ENCODE peak calls at places on chromosomes 1 and 21, in six cellular contexts. One of them, this sample, is unnamed. For H3K36me3 and H3K4me1, the result is how much of the 10 kb centered on the place peaks cover.

GRCh38 chr1:208093754-208094719 is 150.1 kb downstream of the PLXNA2 start:
- DNase-seq in neuronal stem cell: peak
- DNase-seq in IMR-90: peak
- DNase-seq in H1: peak
- DNase-seq in mesendoderm: peak
- DNase-seq in trophoblast cell: peak
- DNase-seq in this sample: peak

GRCh38 chr1:47527653-47528272 is 89.9 kb downstream of the FOXD2 start:
- DNase-seq in neuronal stem cell: no peak
- DNase-seq in IMR-90: no peak
- DNase-seq in H1: peak
- DNase-seq in mesendoderm: peak
- DNase-seq in trophoblast cell: no peak
- DNase-seq in this sample: no peak

GRCh38 chr1:92544756-92545165 is 58.0 kb upstream of the GFI1 start:
- DNase-seq in neuronal stem cell: no peak
- DNase-seq in IMR-90: peak
- DNase-seq in H1: no peak
- DNase-seq in mesendoderm: peak
- DNase-seq in trophoblast cell: no peak
- DNase-seq in this sample: no peak

GRCh38 chr1:12485231-12486172 is 132.5 kb downstream of the DHRS3 start:
- DNase-seq in neuronal stem cell: no peak
- DNase-seq in IMR-90: peak
- DNase-seq in H1: no peak
- DNase-seq in mesendoderm: no peak
- DNase-seq in trophoblast cell: peak
- DNase-seq in this sample: no peak

GRCh38 chr1:81760487-81761097 is 40.1 kb upstream of the ADGRL2 start:
- DNase-seq in neuronal stem cell: no peak
- DNase-seq in IMR-90: peak
- DNase-seq in H1: no peak
- DNase-seq in mesendoderm: no peak
- DNase-seq in trophoblast cell: no peak
- DNase-seq in this sample: peak

GRCh38 chr1:18111605-18112297 is 4.2 kb downstream of the IGSF21 start:
- DNase-seq in neuronal stem cell: no peak
- DNase-seq in IMR-90: no peak
- DNase-seq in H1: no peak
- DNase-seq in mesendoderm: no peak
- DNase-seq in trophoblast cell: no peak
- DNase-seq in this sample: no peak

GRCh38 chr21:42193131-42193671 is 25.7 kb upstream of the ABCG1 start:
- DNase-seq in neuronal stem cell: no peak
- DNase-seq in IMR-90: no peak
- DNase-seq in H1: no peak
- DNase-seq in mesendoderm: no peak
- DNase-seq in trophoblast cell: peak
- DNase-seq in this sample: no peak

GRCh38 chr1:227889863-227890405 is 57.8 kb downstream of the WNT9A start:
- DNase-seq in neuronal stem cell: no peak
- DNase-seq in IMR-90: no peak
- DNase-seq in H1: peak
- DNase-seq in mesendoderm: no peak
- DNase-seq in trophoblast cell: no peak
- DNase-seq in this sample: no peak

GRCh38 chr1:185045793-185046441 is 559 bp downstream of the RNF2 start:
- DNase-seq in neuronal stem cell: peak
- DNase-seq in IMR-90: peak
- DNase-seq in H1: peak
- DNase-seq in mesendoderm: peak
- DNase-seq in trophoblast cell: peak
- DNase-seq in this sample: peak

GRCh38 chr1:111205724-111206070 is 5.3 kb upstream of the DENND2D start:
- DNase-seq in neuronal stem cell: no peak
- DNase-seq in IMR-90: peak
- DNase-seq in H1: no peak
- DNase-seq in mesendoderm: no peak
- DNase-seq in trophoblast cell: no peak
- DNase-seq in this sample: peak

GRCh38 chr1:187947359-187947758 is 1118.6 kb downstream of the PLA2G4A start:
- DNase-seq in neuronal stem cell: no peak
- DNase-seq in IMR-90: no peak
- DNase-seq in H1: no peak
- DNase-seq in mesendoderm: no peak
- DNase-seq in trophoblast cell: no peak
- DNase-seq in this sample: no peak

GRCh38 chr1:229710746-229711145 is 84.7 kb downstream of the URB2 start:
- DNase-seq in neuronal stem cell: no peak
- DNase-seq in IMR-90: no peak
- DNase-seq in H1: no peak
- DNase-seq in mesendoderm: no peak
- DNase-seq in trophoblast cell: no peak
- DNase-seq in this sample: peak

GRCh38 chr1:160744287-160744857 is 5.3 kb downstream of the SLAMF7 start:
- DNase-seq in neuronal stem cell: no peak
- DNase-seq in IMR-90: no peak
- DNase-seq in H1: no peak
- DNase-seq in mesendoderm: no peak
- DNase-seq in trophoblast cell: no peak
- DNase-seq in this sample: no peak

GRCh38 chr1:17911789-17912188 is 156.7 kb downstream of the ACTL8 start:
- DNase-seq in neuronal stem cell: no peak
- DNase-seq in IMR-90: no peak
- DNase-seq in H1: no peak
- DNase-seq in mesendoderm: no peak
- DNase-seq in trophoblast cell: no peak
- DNase-seq in this sample: no peak

GRCh38 chr1:163203561-163203960 is 845 bp upstream of the RGS5 start:
- DNase-seq in neuronal stem cell: no peak
- DNase-seq in IMR-90: peak
- DNase-seq in H1: no peak
- DNase-seq in mesendoderm: peak
- DNase-seq in trophoblast cell: no peak
- DNase-seq in this sample: peak

GRCh38 chr1:24768873-24769605 is 23.8 kb downstream of the CLIC4 start:
- DNase-seq in neuronal stem cell: no peak
- DNase-seq in IMR-90: no peak
- DNase-seq in H1: peak
- DNase-seq in mesendoderm: no peak
- DNase-seq in trophoblast cell: no peak
- DNase-seq in this sample: peak

GRCh38 chr1:58465825-58466617 is 80.5 kb downstream of the OMA1 start:
- DNase-seq in neuronal stem cell: no peak
- DNase-seq in IMR-90: no peak
- DNase-seq in H1: no peak
- DNase-seq in mesendoderm: no peak
- DNase-seq in trophoblast cell: no peak
- DNase-seq in this sample: no peak

GRCh38 chr1:153669606-153670005 is 1.2 kb downstream of the ILF2 start:
- DNase-seq in neuronal stem cell: no peak
- DNase-seq in IMR-90: no peak
- DNase-seq in H1: no peak
- DNase-seq in mesendoderm: no peak
- DNase-seq in trophoblast cell: no peak
- DNase-seq in this sample: no peak

GRCh38 chr21:37505963-37506362 is 139.4 kb downstream of the DYRK1A start:
- DNase-seq in neuronal stem cell: no peak
- DNase-seq in IMR-90: no peak
- DNase-seq in H1: no peak
- DNase-seq in mesendoderm: no peak
- DNase-seq in trophoblast cell: peak
- DNase-seq in this sample: no peak

GRCh38 chr21:33975548-33976081 is 60.0 kb upstream of the ATP5PO start:
- DNase-seq in neuronal stem cell: no peak
- DNase-seq in IMR-90: peak
- DNase-seq in H1: peak
- DNase-seq in mesendoderm: peak
- DNase-seq in trophoblast cell: peak
- DNase-seq in this sample: peak
- H3K36me3 ChIP-seq in neuronal stem cell: under half
- H3K36me3 ChIP-seq in IMR-90: under half
- H3K36me3 ChIP-seq in H1: under half
- H3K36me3 ChIP-seq in mesendoderm: under half
- H3K36me3 ChIP-seq in trophoblast cell: under half
- H3K36me3 ChIP-seq in this sample: under half

DNA sequence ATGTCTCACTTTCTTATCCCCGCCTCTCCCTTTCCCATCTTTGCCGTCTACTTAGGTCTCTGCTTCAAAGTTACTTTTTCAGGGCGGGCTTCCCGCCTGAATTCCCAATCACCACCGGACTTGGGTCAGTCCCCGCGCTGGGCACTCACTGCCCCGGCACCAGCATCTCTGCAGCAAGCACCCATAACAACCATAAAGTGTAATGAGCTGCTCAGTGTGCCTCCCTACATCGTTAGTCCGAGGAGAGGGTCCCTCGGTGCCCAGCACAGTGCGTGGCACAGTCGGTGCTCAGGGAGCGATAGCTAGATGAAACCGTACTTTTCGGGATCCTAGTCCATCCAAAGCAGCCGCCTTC is 633 bp upstream of the CTPS1 start:
- DNase-seq in neuronal stem cell: peak
- DNase-seq in IMR-90: no peak
- DNase-seq in H1: no peak
- DNase-seq in mesendoderm: no peak
- DNase-seq in trophoblast cell: no peak
- DNase-seq in this sample: peak
- H3K4me1 ChIP-seq in neuronal stem cell: under half
- H3K4me1 ChIP-seq in IMR-90: under half
- H3K4me1 ChIP-seq in H1: under half
- H3K4me1 ChIP-seq in mesendoderm: under half
- H3K4me1 ChIP-seq in trophoblast cell: under half
- H3K4me1 ChIP-seq in this sample: under half

GRCh38 chr1:155208406-155208655 is 164 bp upstream of the MTX1 start:
- DNase-seq in neuronal stem cell: no peak
- DNase-seq in IMR-90: no peak
- DNase-seq in H1: no peak
- DNase-seq in mesendoderm: no peak
- DNase-seq in trophoblast cell: no peak
- DNase-seq in this sample: no peak

GRCh38 chr1:155208656-155209372 is at the start of gene MTX1:
- DNase-seq in neuronal stem cell: peak
- DNase-seq in IMR-90: peak
- DNase-seq in H1: peak
- DNase-seq in mesendoderm: peak
- DNase-seq in trophoblast cell: peak
- DNase-seq in this sample: peak

GRCh38 chr1:155206891-155207577 is 663 bp downstream of the THBS3 start:
- DNase-seq in neuronal stem cell: peak
- DNase-seq in IMR-90: peak
- DNase-seq in H1: peak
- DNase-seq in mesendoderm: peak
- DNase-seq in trophoblast cell: peak
- DNase-seq in this sample: peak

GRCh38 chr1:155209373-155209721 is 852 bp downstream of the MTX1 start:
- DNase-seq in neuronal stem cell: no peak
- DNase-seq in IMR-90: no peak
- DNase-seq in H1: no peak
- DNase-seq in mesendoderm: no peak
- DNase-seq in trophoblast cell: no peak
- DNase-seq in this sample: no peak

GRCh38 chr1:155207578-155208405 is at the start of gene THBS3:
- DNase-seq in neuronal stem cell: peak
- DNase-seq in IMR-90: peak
- DNase-seq in H1: peak
- DNase-seq in mesendoderm: peak
- DNase-seq in trophoblast cell: no peak
- DNase-seq in this sample: peak
- H3K4ac ChIP-seq in neuronal stem cell: peak
- H3K4ac ChIP-seq in IMR-90: peak
- H3K4ac ChIP-seq in H1: peak
- H3K4ac ChIP-seq in mesendoderm: peak
- H3K4ac ChIP-seq in trophoblast cell: peak
- H3K4ac ChIP-seq in this sample: peak

GRCh38 chr1:46191033-46191701 is 7.1 kb downstream of the POMGNT1 start:
- DNase-seq in neuronal stem cell: no peak
- DNase-seq in IMR-90: peak
- DNase-seq in H1: no peak
- DNase-seq in mesendoderm: no peak
- DNase-seq in trophoblast cell: no peak
- DNase-seq in this sample: no peak
- H3K36me3 ChIP-seq in neuronal stem cell: under half
- H3K36me3 ChIP-seq in IMR-90: half or more
- H3K36me3 ChIP-seq in H1: under half
- H3K36me3 ChIP-seq in mesendoderm: under half
- H3K36me3 ChIP-seq in trophoblast cell: half or more
- H3K36me3 ChIP-seq in this sample: half or more

GRCh38 chr1:64513557-64513956 is 43.6 kb downstream of the CACHD1 start:
- DNase-seq in neuronal stem cell: no peak
- DNase-seq in IMR-90: no peak
- DNase-seq in H1: no peak
- DNase-seq in mesendoderm: no peak
- DNase-seq in trophoblast cell: no peak
- DNase-seq in this sample: no peak

GRCh38 chr1:64515427-64515826 is 45.5 kb downstream of the CACHD1 start:
- DNase-seq in neuronal stem cell: no peak
- DNase-seq in IMR-90: peak
- DNase-seq in H1: no peak
- DNase-seq in mesendoderm: no peak
- DNase-seq in trophoblast cell: no peak
- DNase-seq in this sample: peak

GRCh38 chr1:64516301-64516700 is 46.4 kb downstream of the CACHD1 start:
- DNase-seq in neuronal stem cell: no peak
- DNase-seq in IMR-90: no peak
- DNase-seq in H1: no peak
- DNase-seq in mesendoderm: no peak
- DNase-seq in trophoblast cell: no peak
- DNase-seq in this sample: no peak

GRCh38 chr1:64516803-64517568 is 47.1 kb downstream of the CACHD1 start:
- DNase-seq in neuronal stem cell: no peak
- DNase-seq in IMR-90: peak
- DNase-seq in H1: no peak
- DNase-seq in mesendoderm: peak
- DNase-seq in trophoblast cell: no peak
- DNase-seq in this sample: no peak

DNA sequence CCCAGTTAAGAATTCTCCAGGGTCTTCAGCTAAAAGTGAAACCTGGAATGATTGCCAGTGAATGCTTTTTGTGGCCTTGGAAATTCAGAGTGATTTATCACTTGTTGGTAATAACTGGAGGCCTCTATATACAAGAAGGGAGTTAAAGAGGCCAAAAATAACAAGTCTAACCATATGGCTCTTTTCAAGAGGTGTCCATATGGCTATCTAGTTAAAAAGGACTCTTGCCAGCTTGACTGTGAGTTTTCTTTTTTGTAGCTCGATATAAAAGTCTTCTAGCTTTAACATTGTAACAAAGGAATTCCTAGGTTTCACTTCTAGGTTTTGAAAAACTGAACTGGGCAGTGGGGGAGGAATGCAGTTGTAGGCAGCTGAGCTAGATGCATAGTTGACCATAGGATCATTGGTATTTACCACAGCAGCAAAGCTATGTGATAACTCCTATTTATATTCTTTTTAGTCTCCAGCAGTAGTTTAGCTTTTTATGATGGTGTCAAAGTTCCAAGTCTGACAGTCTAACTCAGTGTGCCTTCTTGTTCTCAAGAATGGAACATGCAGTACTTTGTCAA is 44.4 kb downstream of the CACHD1 start:
- DNase-seq in neuronal stem cell: no peak
- DNase-seq in IMR-90: peak
- DNase-seq in H1: no peak
- DNase-seq in mesendoderm: no peak
- DNase-seq in trophoblast cell: peak
- DNase-seq in this sample: peak
- H3K4me1 ChIP-seq in neuronal stem cell: under half
- H3K4me1 ChIP-seq in IMR-90: under half
- H3K4me1 ChIP-seq in H1: under half
- H3K4me1 ChIP-seq in mesendoderm: under half
- H3K4me1 ChIP-seq in trophoblast cell: under half
- H3K4me1 ChIP-seq in this sample: under half

GRCh38 chr1:2323575-2323974 is 67.8 kb downstream of the MORN1 start:
- DNase-seq in neuronal stem cell: no peak
- DNase-seq in IMR-90: no peak
- DNase-seq in H1: no peak
- DNase-seq in mesendoderm: no peak
- DNase-seq in trophoblast cell: no peak
- DNase-seq in this sample: no peak
- H3K4ac ChIP-seq in neuronal stem cell: no peak
- H3K4ac ChIP-seq in IMR-90: no peak
- H3K4ac ChIP-seq in H1: no peak
- H3K4ac ChIP-seq in mesendoderm: no peak
- H3K4ac ChIP-seq in trophoblast cell: peak
- H3K4ac ChIP-seq in this sample: no peak

This sample was measured in mesenchymal stem cell.